ENCODE peak calls at places on chromosomes 3 and 15, in ten cellular contexts. W is sigmoid colon, E is uterus, Y is suprapubic skin, K is A549, B is GM12891, N is breast epithelium, D is Peyer's patch, U is body of pancreas, F is transverse colon. S is an unnamed sample.

GRCh38 chr3:140443073-140443472 is 234.8 kb upstream of the TRIM42 start:
- DNase-seq in E (no peak), N (no peak), U (no peak), W (no peak), K (no peak), D (no peak), B (no peak), Y (no peak), F (no peak), S (no peak)

GRCh38 chr3:192419312-192419711 is 308.0 kb downstream of the FGF12 start:
- DNase-seq in B (no peak), K (no peak), U (no peak), F (no peak), E (no peak), W (no peak), D (no peak), N (no peak), Y (no peak), S (no peak)

GRCh38 chr15:52343831-52344230 is 48.2 kb upstream of the MYO5C start:
- DNase-seq in E (no peak), U (no peak), B (no peak), K (no peak), W (no peak), F (no peak), N (no peak), Y (no peak), D (no peak), S (no peak)

GRCh38 chr3:186668426-186668825 is 2.6 kb downstream of the HRG start:
- DNase-seq in B (no peak), E (no peak), U (no peak), F (no peak), K (no peak), W (no peak), Y (no peak), N (no peak), D (no peak), S (no peak)

GRCh38 chr3:47009225-47010049 is 30.0 kb downstream of the NBEAL2 start:
- DNase-seq in W (peak; percentile 97), E (peak; percentile 91), Y (peak; percentile 92), U (peak; percentile 88), F (peak; percentile 85), K (no peak), D (peak; percentile 69), B (peak; percentile 97), N (peak; percentile 84), S (peak; percentile 74)

GRCh38 chr3:180802837-180803236 is 109.6 kb upstream of the FXR1 start:
- DNase-seq in E (no peak), D (no peak), F (no peak), K (peak; percentile 9), B (no peak), W (no peak), U (no peak), Y (no peak), N (no peak), S (no peak)

GRCh38 chr3:188904670-188905069 is 267.1 kb upstream of the TPRG1 start:
- DNase-seq in W (no peak), D (no peak), F (no peak), K (no peak), U (no peak), Y (no peak), E (no peak), N (no peak), B (no peak), S (peak; percentile 59)

GRCh38 chr3:40317061-40317676 is 7.7 kb downstream of the EIF1B start:
- DNase-seq in W (no peak), B (peak; percentile 19), D (no peak), U (peak; percentile 69), F (peak; percentile 27), N (no peak), K (peak; percentile 58), Y (no peak), E (peak; percentile 38), S (no peak)

GRCh38 chr15:81865850-81866537 is 179.8 kb downstream of the MEX3B start:
- DNase-seq in K (no peak), U (no peak), Y (no peak), F (no peak), W (no peak), D (no peak), E (no peak), B (peak; percentile 60), N (no peak), S (no peak)

GRCh38 chr3:150376001-150376848 is 31.9 kb upstream of the TSC22D2 start:
- DNase-seq in W (no peak), K (peak; percentile 16), U (peak; percentile 10), Y (no peak), F (no peak), B (no peak), N (no peak), E (peak; percentile 37), D (no peak), S (no peak)

GRCh38 chr3:13536832-13537231 is 12.1 kb upstream of the FBLN2 start:
- DNase-seq in E (no peak), B (no peak), U (no peak), F (no peak), N (no peak), D (no peak), K (no peak), W (no peak), Y (peak; percentile 48), S (no peak)

DNA sequence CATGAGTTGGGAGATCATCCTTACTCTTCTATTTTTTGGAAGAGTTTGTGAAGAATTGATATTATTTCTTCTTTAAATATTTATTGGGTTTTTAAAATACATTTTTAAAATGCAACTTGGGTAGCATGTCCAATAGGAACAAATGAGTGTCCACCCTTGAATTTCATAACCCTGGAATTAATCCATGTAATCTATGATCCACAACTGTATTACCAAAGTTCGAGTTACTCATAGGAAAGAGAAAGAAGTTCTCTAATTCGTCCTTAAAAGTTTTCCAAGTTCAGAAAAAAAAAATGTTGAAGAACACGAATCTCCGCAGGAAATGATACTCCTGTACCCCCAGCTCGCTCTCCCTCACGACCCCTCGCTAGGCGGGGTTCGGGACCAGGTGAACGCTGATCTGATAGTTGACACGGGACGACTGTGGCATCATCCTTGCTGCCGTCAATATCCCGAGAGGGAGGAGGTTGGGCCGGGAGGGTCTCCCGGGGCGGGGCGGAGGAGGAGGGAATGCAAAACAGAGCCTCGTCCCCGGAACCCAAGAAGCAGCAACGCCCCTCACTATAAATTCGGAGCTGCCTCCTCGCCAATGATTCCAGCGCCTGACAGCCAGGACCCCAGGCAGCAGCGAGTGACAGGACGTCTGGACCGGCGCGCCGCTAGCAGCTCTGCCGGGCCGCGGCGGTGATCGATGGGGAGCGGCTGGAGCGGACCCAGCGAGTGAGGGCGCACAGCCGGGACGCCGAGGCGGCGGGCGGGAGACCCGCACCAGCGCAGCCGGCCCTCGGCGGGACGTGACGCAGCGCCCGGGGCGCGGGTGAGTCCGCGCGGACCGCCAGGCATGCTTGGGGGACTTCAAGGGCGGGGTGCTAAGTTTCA is at the start of gene AGTR1:
- DNase-seq in B (no peak), E (peak; percentile 34), W (peak; percentile 91), U (peak; percentile 51), F (peak; percentile 12), K (peak; percentile 38), N (peak; percentile 20), Y (peak; percentile 92), D (peak; percentile 57), S (peak; percentile 63)
- TF ChIP-seq POLR2A in B (no peak), E (no peak), W (no peak), U (peak; percentile 34), F (no peak), K (peak; percentile 23), N (no peak), Y (peak; percentile 89), D (no peak), S (peak; percentile 73)

DNA sequence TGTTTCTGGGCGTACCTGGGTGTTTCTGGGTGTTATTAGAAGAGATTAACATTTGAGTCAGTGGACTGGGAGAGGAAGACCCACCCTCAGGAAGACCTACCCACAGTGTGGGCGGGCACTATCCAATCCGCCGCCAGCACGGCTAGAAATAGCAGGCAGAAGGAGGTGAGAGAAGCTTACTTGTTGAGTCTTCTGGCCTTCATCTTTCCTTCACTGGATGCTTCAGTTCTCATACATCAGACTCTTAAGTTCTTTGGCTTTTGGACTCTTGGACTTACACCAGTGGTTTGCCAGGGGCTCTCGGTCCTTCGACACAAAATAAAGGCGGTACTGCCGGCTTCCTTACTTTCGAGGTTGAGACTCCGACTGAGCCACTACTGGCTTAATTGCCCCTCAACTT is 654.6 kb upstream of the CADM2 start:
- DNase-seq in D (no peak), W (no peak), K (no peak), B (no peak), E (no peak), N (no peak), U (no peak), Y (no peak), F (no peak), S (no peak)
- TF ChIP-seq POLR2A in D (no peak), W (no peak), K (no peak), B (no peak), E (no peak), N (no peak), U (no peak), Y (no peak), F (no peak), S (no peak)

DNA sequence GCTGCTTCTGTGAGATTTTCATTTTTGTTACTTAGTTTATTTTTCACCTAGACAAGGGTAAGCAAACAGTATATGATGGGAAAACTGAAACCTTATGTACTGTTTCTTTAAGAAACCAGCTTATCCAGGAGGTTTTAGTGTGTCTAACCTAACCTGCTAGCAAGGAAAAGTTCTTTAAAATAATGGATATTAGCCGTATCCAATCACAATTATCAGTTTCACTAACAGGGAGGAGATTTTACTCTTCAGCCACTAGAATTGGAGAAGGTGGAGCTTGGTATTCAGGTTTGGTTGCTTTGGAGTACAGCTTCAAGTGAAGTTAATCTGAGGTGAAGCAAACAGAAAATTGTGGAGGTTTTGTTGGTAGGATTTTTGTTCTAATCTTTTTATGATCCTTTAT is 12.8 kb downstream of the ZFAND6 start:
- DNase-seq in N (no peak), Y (no peak), K (peak; percentile 93), B (no peak), F (no peak), W (no peak), E (no peak), D (no peak), U (peak; percentile 61), S (no peak)
- TF ChIP-seq POLR2A in N (no peak), Y (no peak), K (no peak), B (no peak), F (no peak), W (no peak), E (no peak), D (no peak), U (peak; percentile 29), S (no peak)

DNA sequence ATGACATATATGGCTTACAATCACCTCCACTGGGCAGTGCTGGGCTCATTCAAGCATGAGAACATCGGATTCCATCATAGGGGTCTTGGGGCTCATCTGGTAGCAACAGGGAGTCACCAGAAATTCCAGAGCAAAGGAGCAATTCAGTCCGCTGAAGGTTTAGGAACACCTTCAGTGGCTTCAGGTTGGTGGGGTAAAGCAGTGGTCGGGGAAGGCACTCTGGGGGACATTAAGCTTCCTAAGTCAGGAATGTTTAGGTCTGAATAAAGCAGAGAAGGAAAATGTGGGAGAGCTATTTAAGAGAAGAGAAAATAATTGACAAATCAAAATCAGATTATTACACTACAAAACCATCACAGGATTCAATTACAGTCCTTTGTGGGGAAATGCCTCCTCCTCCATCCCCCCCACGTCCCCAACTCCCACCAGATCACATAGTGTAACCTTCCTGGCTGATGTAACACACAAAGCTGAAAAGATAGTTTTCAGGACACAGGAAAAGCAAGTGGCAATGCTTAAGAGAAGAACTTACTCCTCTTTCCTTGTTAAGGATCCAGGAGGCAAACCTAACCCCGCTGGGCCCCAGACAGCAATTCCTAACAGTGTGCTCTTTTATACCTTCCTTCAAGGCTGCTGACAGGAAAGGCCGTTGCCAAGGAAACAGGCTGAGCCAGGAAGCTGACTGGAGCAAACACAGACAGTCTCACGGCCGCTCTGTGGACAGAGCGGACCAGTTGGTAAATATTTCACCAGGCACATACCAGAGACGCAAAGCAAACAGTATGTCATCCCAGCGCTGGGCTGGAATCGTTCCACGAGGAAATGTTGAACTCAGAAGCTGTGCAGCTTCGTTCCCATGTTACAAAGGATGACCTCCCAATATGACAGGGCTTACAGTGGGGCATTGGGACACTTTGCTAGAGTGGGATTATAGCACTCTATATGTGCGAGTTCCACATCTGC is 57.5 kb upstream of the LMCD1 start:
- DNase-seq in F (peak; percentile 88), N (peak; percentile 94), W (peak; percentile 86), B (no peak), K (peak; percentile 100), E (peak; percentile 81), U (peak; percentile 99), Y (peak; percentile 91), D (peak; percentile 80), S (peak; percentile 67)
- TF ChIP-seq POLR2A in F (peak; percentile 24), N (no peak), W (no peak), B (no peak), K (peak; percentile 65), E (no peak), U (peak; percentile 84), Y (no peak), D (no peak), S (no peak)